ENCODE peak calls at places on chromosome 22, in five cellular contexts. H, L, I, S and A are unnamed samples.

GRCh38 chr22:49186293-49186692 is 641.4 kb downstream of the BRD1 start:
- DNase-seq in S (no peak), H (no peak), L (no peak), I (no peak), A (no peak)

GRCh38 chr22:38707346-38707745 is 1.6 kb downstream of the GTPBP1 start:
- DNase-seq in S (no peak), I (no peak), H (peak), L (no peak), A (no peak)

GRCh38 chr22:23253475-23254055 is 73.3 kb downstream of the BCR start:
- DNase-seq in H (no peak), L (no peak), S (no peak), I (no peak), A (no peak)

GRCh38 chr22:44172370-44173108 is 8.2 kb upstream of the PARVG start:
- DNase-seq in L (no peak), I (peak), H (no peak), S (no peak), A (peak)

GRCh38 chr22:50603511-50604255 is 3.1 kb downstream of the MAPK8IP2 start:
- DNase-seq in S (no peak), H (no peak), I (no peak), L (no peak), A (no peak)

GRCh38 chr22:43847376-43848289 is 14.7 kb downstream of the SULT4A1 start:
- DNase-seq in S (no peak), H (no peak), L (no peak), I (no peak), A (peak)

GRCh38 chr22:48936391-48936790 is 891.3 kb downstream of the BRD1 start:
- DNase-seq in S (no peak), I (no peak), H (no peak), L (no peak), A (no peak)

GRCh38 chr22:46010951-46011626 is 34.1 kb upstream of the WNT7B start:
- DNase-seq in S (no peak), L (no peak), I (no peak), H (no peak), A (peak)

GRCh38 chr22:32531228-32531627 is 56.6 kb downstream of the FBXO7 start:
- DNase-seq in S (no peak), H (no peak), L (no peak), I (no peak), A (no peak)

GRCh38 chr22:33678523-33678922 is 241.8 kb downstream of the LARGE1 start:
- DNase-seq in H (no peak), S (no peak), I (no peak), L (no peak), A (no peak)

GRCh38 chr22:46512683-46513082 is 24.7 kb downstream of the CELSR1 start:
- DNase-seq in S (no peak), I (no peak), H (no peak), L (no peak), A (no peak)

GRCh38 chr22:20141186-20142077 is 9.4 kb downstream of the CCDC188 start:
- DNase-seq in S (no peak), L (no peak), H (peak), I (no peak), A (no peak)

GRCh38 chr22:37545703-37546435 is 14.4 kb upstream of the CDC42EP1 start:
- DNase-seq in H (peak), I (no peak), S (no peak), L (peak), A (no peak)

GRCh38 chr22:40376149-40376548 is 5.8 kb downstream of the SGSM3 start:
- DNase-seq in H (no peak), L (no peak), I (no peak), S (no peak), A (no peak)

GRCh38 chr22:29503811-29504372 is 23.9 kb downstream of the NEFH start:
- DNase-seq in I (peak), L (no peak), S (no peak), H (peak), A (no peak)

GRCh38 chr22:46576556-46577351 is 39.3 kb upstream of the CELSR1 start:
- DNase-seq in I (peak), S (peak), L (peak), H (peak), A (peak)

GRCh38 chr22:31753005-31753633 is 700 bp upstream of the DEPDC5 start:
- DNase-seq in S (no peak), H (no peak), I (no peak), L (peak), A (no peak)

GRCh38 chr22:48803171-48803992 is 1024.3 kb downstream of the BRD1 start:
- DNase-seq in I (no peak), S (no peak), H (no peak), L (no peak), A (peak)

GRCh38 chr22:46042786-46043185 is 65.8 kb upstream of the WNT7B start:
- DNase-seq in S (no peak), H (peak), L (no peak), I (no peak), A (peak)

GRCh38 chr22:37546436-37547248 is 13.6 kb upstream of the CDC42EP1 start:
- DNase-seq in S (no peak), H (peak), I (no peak), L (no peak), A (no peak)